ENCODE peak calls at places on chromosome 1, in six cellular contexts. C, N, G, S, K and F are unnamed samples.

GRCh38 chr1:18059206-18059605 is 48.4 kb upstream of the IGSF21 start:
- DNase-seq in C (no peak), N (no peak), S (no peak), K (no peak), G (no peak), F (no peak)

GRCh38 chr1:151165281-151165737 is 393 bp downstream of the LYSMD1 start:
- DNase-seq in G (no peak), S (peak), K (no peak), C (peak), N (no peak), F (peak)

GRCh38 chr1:45979074-45979777 is 153.2 kb downstream of the PIK3R3 start:
- DNase-seq in C (no peak), N (no peak), S (peak), G (no peak), K (no peak), F (peak)

GRCh38 chr1:107480548-107480947 is 339.7 kb downstream of the NTNG1 start:
- DNase-seq in G (peak), C (no peak), N (no peak), K (peak), S (peak), F (peak)

GRCh38 chr1:53359225-53359933 is 31.5 kb upstream of the LRP8 start:
- DNase-seq in K (no peak), C (no peak), N (peak), S (no peak), G (no peak), F (no peak)

GRCh38 chr1:22517936-22518335 is 45.4 kb upstream of the EPHA8 start:
- DNase-seq in C (no peak), S (peak), K (no peak), G (no peak), N (no peak), F (no peak)

GRCh38 chr1:31272369-31272768 is 24.2 kb downstream of the SNRNP40 start:
- DNase-seq in C (no peak), K (no peak), S (no peak), N (no peak), G (no peak), F (no peak)

GRCh38 chr1:165397945-165398344 is 41.4 kb upstream of the LMX1A start:
- DNase-seq in C (no peak), K (no peak), G (no peak), N (no peak), S (peak), F (peak)